ENCODE peak calls at places on chromosomes 16 and 17, in seven cellular contexts. P is DND-41, W is AG09309, L is IMR-90, F is testis, T is progenitor cell of endocrine pancreas, B is stomach. M is an unnamed sample.

GRCh38 chr17:71709271-71709670 is 411.5 kb upstream of the SOX9 start:
- DNase-seq in L (peak), F (no peak), W (peak), P (no peak), B (no peak), T (no peak), M (no peak)

GRCh38 chr16:2365895-2366294 is 25.4 kb upstream of the ABCA3 start:
- DNase-seq in B (no peak), T (no peak), F (peak), L (peak), P (no peak), W (peak), M (no peak)

GRCh38 chr16:23059433-23059832 is 89.8 kb downstream of the USP31 start:
- DNase-seq in P (no peak), T (no peak), W (no peak), B (no peak), L (no peak), F (no peak), M (no peak)

GRCh38 chr16:4944333-4945281 is 7.7 kb upstream of the PPL start:
- DNase-seq in B (peak), F (peak), L (peak), T (peak), P (no peak), W (peak), M (peak)

GRCh38 chr17:6786618-6787017 is 10.6 kb downstream of the FBXO39 start:
- DNase-seq in T (no peak), F (no peak), W (peak), B (no peak), P (no peak), L (peak), M (no peak)

GRCh38 chr16:15790458-15790857 is 66.4 kb downstream of the MYH11 start:
- DNase-seq in F (peak), B (no peak), W (no peak), T (no peak), L (no peak), P (no peak), M (no peak)

GRCh38 chr16:87809150-87809902 is 43.5 kb upstream of the KLHDC4 start:
- DNase-seq in T (no peak), F (no peak), W (no peak), B (no peak), L (peak), P (peak), M (peak)

GRCh38 chr16:85621698-85622433 is 8.7 kb downstream of the GSE1 start:
- DNase-seq in P (no peak), T (no peak), W (no peak), L (no peak), B (peak), F (no peak), M (no peak)

GRCh38 chr16:57732011-57732410 is 3.6 kb upstream of the KATNB1 start:
- DNase-seq in P (no peak), T (no peak), W (peak), L (peak), B (no peak), F (no peak), M (no peak)

GRCh38 chr17:77330602-77331081 is 189.9 kb downstream of the SEC14L1 start:
- DNase-seq in W (no peak), P (no peak), L (no peak), F (peak), B (peak), T (no peak), M (no peak)

GRCh38 chr17:59073972-59074371 is 32.7 kb downstream of the TRIM37 start:
- DNase-seq in L (no peak), B (no peak), T (no peak), F (no peak), P (no peak), W (no peak), M (no peak)

GRCh38 chr16:56102159-56102798 is 89.0 kb upstream of the GNAO1 start:
- DNase-seq in P (no peak), L (no peak), T (no peak), F (peak), W (no peak), B (no peak), M (no peak)

GRCh38 chr17:81553616-81554181 is 1.5 kb upstream of the FAAP100 start:
- DNase-seq in B (no peak), F (peak), P (peak), L (peak), W (peak), T (no peak), M (peak)

GRCh38 chr17:54194268-54194667 is 371.5 kb downstream of the KIF2B start:
- DNase-seq in L (no peak), W (no peak), B (no peak), F (no peak), T (no peak), P (no peak), M (no peak)
- TF ChIP-seq CTCF in L (no peak), W (no peak), B (no peak), F (no peak), T (no peak), P (no peak), M (no peak)

GRCh38 chr16:9372934-9373890 is 281.8 kb downstream of the HAPSTR1 start:
- DNase-seq in W (no peak), B (no peak), T (no peak), P (no peak), F (no peak), L (no peak), M (no peak)
- TF ChIP-seq CTCF in W (no peak), B (no peak), T (no peak), P (no peak), F (no peak), L (no peak), M (no peak)

GRCh38 chr17:48831549-48831883 is 681 bp downstream of the CALCOCO2 start:
- DNase-seq in L (no peak), P (no peak), T (no peak), B (no peak), W (no peak), F (no peak), M (no peak)

GRCh38 chr17:48835971-48836370 is 5.1 kb downstream of the CALCOCO2 start:
- DNase-seq in F (no peak), L (no peak), T (no peak), B (peak), W (no peak), P (no peak), M (peak)

GRCh38 chr17:48834973-48835372 is 4.1 kb downstream of the CALCOCO2 start:
- DNase-seq in W (no peak), F (no peak), B (no peak), P (no peak), T (no peak), L (no peak), M (no peak)

GRCh38 chr17:48832491-48832890 is 1.7 kb downstream of the CALCOCO2 start:
- DNase-seq in L (no peak), W (no peak), T (no peak), B (no peak), F (no peak), P (no peak), M (no peak)

DNA sequence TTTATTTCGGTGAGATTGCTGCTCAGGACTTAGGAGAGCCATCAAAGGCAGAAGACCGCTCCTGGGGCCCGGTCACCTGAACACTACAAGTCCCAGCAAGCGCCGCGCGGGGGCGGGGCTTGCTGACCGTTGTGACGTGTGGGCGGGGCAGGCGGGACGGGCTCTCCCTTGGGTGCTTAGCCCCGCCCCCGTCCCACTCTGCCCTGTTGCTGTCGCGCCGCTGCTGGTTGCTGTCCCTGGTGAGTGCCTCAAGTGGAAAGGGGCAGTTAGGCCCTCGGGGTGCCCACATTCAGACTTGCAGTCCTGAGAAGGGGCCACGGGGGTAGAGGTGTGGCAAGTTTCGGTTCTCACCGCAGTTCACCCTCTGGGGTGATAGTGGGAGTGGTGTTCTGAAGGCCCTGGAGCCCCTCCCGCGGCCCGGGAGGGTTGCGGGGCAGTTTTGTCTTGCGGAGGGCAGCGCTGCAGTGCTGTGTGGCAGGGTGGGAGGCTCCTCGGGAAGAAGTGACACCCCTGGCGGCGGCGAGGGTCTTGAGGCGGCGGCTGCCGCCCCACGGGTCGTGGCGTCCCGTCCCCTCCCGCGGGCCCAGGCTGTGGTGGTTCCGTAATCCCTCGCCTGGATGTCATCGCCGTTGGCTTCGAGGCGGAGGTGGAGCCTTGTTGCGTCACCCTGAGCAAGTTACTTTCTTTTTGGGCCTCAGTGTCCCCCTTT is at the start of gene CALCOCO2:
- DNase-seq in T (peak), B (peak), L (peak), P (peak), W (peak), F (peak), M (peak)
- TF ChIP-seq CTCF in T (no peak), B (no peak), L (no peak), P (peak), W (no peak), F (peak), M (no peak)

GRCh38 chr17:38559880-38560230 is 45.9 kb downstream of the SRCIN1 start:
- DNase-seq in T (no peak), L (no peak), B (no peak), W (no peak), F (no peak), P (no peak), M (no peak)

GRCh38 chr17:38557836-38558750 is 47.7 kb downstream of the SRCIN1 start:
- DNase-seq in T (peak), B (peak), W (peak), P (peak), L (peak), F (peak), M (peak)

GRCh38 chr17:38558751-38559024 is 47.1 kb downstream of the SRCIN1 start:
- DNase-seq in F (no peak), P (no peak), W (no peak), T (no peak), L (no peak), B (no peak), M (no peak)

GRCh38 chr17:38560503-38561318 is 45.0 kb downstream of the SRCIN1 start:
- DNase-seq in F (no peak), P (peak), L (peak), B (no peak), T (no peak), W (no peak), M (peak)

DNA sequence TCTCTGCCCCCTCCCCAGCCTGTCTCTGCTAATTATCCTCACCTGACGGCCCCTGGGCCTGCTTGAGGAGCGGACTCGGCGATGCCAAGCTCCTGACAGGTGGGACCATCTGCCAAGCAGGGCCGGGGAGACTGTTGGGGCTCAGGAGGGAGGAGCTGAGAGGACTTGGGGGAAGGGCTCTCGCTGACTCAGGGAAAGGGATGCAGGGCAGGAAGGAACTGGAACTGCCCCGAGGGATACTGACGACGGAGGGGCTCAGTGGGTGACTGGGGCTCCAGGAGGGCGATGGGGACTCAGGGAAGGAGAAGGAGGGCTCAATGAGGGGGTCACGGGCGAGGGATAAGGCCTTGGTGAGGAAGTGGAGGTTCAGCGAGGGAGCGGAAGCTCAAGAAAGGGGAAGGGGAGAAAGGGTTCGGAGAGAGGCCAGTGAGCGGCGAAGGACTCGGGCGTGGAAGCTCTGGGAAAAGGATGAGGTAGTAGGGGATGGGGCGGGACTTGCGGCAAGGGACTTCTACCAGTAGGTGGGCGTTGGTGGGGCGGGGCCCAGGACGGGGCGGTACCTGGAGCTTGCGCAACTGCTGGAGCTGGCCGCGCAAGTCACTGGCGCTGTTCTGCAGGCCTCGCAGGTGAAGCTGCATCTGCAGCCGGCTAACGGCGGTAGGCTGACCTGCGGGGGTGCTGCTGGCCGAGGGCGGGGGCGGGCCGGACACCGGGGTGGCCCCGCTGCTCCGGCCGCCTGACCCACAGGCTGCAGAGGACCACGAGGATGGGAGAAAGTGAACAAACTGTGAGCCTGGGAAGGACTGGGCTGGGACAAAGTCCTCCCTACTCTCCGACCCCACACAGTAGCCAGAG is 46.5 kb downstream of the SRCIN1 start:
- DNase-seq in T (peak), W (no peak), L (peak), B (peak), F (peak), P (peak), M (peak)
- TF ChIP-seq CTCF in T (peak), W (no peak), L (no peak), B (no peak), F (no peak), P (peak), M (peak)